ENCODE peak calls at places on chromosomes 12 and 14, in eight cellular contexts. T is SK-N-SH, G is A549, Y is sigmoid colon, N is GM12878, I is transverse colon, F is K562, U is tibial nerve. J is an unnamed sample.

GRCh38 chr12:86777335-86777734 is 521.1 kb upstream of the MGAT4C start:
- DNase-seq in F (no peak), I (no peak), T (no peak), Y (no peak), G (no peak), U (no peak), N (no peak), J (no peak)

GRCh38 chr14:101813171-101813759 is 51.8 kb downstream of the PPP2R5C start:
- DNase-seq in G (no peak), N (no peak), Y (peak; percentile 82), T (no peak), U (no peak), I (peak; percentile 47), F (no peak), J (peak; percentile 49)

GRCh38 chr12:46209914-46210834 is 58.7 kb downstream of the SLC38A1 start:
- DNase-seq in F (no peak), N (peak; percentile 68), T (no peak), G (no peak), I (peak; percentile 59), U (no peak), Y (peak; percentile 72), J (no peak)

GRCh38 chr14:98769326-98769725 is 502.7 kb downstream of the BCL11B start:
- DNase-seq in T (no peak), I (no peak), G (no peak), N (no peak), U (no peak), Y (no peak), F (no peak), J (no peak)

GRCh38 chr12:14416658-14417057 is 51.2 kb downstream of the ATF7IP start:
- DNase-seq in N (no peak), F (no peak), T (peak; percentile 27), U (no peak), Y (no peak), I (no peak), G (no peak), J (no peak)

GRCh38 chr14:105026033-105026785 is 5.3 kb upstream of the CDCA4 start:
- DNase-seq in Y (no peak), N (peak; percentile 81), T (no peak), I (no peak), G (no peak), U (no peak), F (no peak), J (no peak)

GRCh38 chr14:34780646-34781045 is 66.3 kb upstream of the CFL2 start:
- DNase-seq in G (no peak), T (no peak), Y (no peak), U (no peak), F (no peak), N (no peak), I (no peak), J (no peak)

GRCh38 chr12:126994599-126994998 is 1272.4 kb upstream of the TMEM132C start:
- DNase-seq in T (no peak), I (no peak), Y (no peak), N (no peak), F (no peak), U (no peak), G (no peak), J (no peak)

GRCh38 chr12:503111-503761 is 43.5 kb downstream of the B4GALNT3 start:
- DNase-seq in N (no peak), I (peak; percentile 86), T (no peak), F (no peak), G (no peak), Y (no peak), U (no peak), J (no peak)

GRCh38 chr14:23538785-23539184 is 12.8 kb downstream of the ZFHX2 start:
- DNase-seq in F (no peak), I (no peak), U (no peak), N (no peak), G (no peak), T (no peak), Y (no peak), J (no peak)

GRCh38 chr14:55212611-55213010 is 21.2 kb upstream of the DLGAP5 start:
- DNase-seq in I (no peak), G (no peak), Y (no peak), F (no peak), T (no peak), U (no peak), N (no peak), J (no peak)

GRCh38 chr12:25615119-25615518 is 62.0 kb upstream of the LMNTD1 start:
- DNase-seq in G (no peak), U (no peak), F (peak; percentile 25), I (no peak), T (no peak), N (no peak), Y (no peak), J (no peak)

GRCh38 chr12:105348142-105348541 is 17.7 kb downstream of the C12orf75 start:
- DNase-seq in T (no peak), I (no peak), F (no peak), U (no peak), N (no peak), Y (no peak), G (no peak), J (no peak)

GRCh38 chr14:57247283-57247682 is 21.4 kb downstream of the EXOC5 start:
- DNase-seq in N (no peak), G (no peak), U (no peak), T (no peak), I (no peak), F (no peak), Y (no peak), J (no peak)

GRCh38 chr12:39905152-39905551 is 200.7 kb downstream of the SLC2A13 start:
- DNase-seq in G (no peak), I (peak; percentile 38), N (no peak), U (peak; percentile 63), T (peak; percentile 49), F (no peak), Y (peak; percentile 88), J (peak; percentile 44)

GRCh38 chr12:69070319-69071090 is 137.5 kb upstream of the CPM start:
- DNase-seq in T (peak; percentile 56), U (peak; percentile 72), I (peak; percentile 75), F (peak; percentile 61), G (peak; percentile 60), Y (peak; percentile 71), N (no peak), J (peak; percentile 52)

GRCh38 chr14:93286212-93286890 is 46.5 kb downstream of the BTBD7 start:
- DNase-seq in Y (no peak), I (no peak), N (no peak), F (no peak), T (no peak), G (no peak), U (no peak), J (no peak)

GRCh38 chr14:82641050-82641540 is 1107.4 kb upstream of the SEL1L start:
- DNase-seq in N (no peak), F (no peak), U (no peak), Y (no peak), G (no peak), I (no peak), T (no peak), J (no peak)

GRCh38 chr14:85188836-85189235 is 341.1 kb upstream of the FLRT2 start:
- DNase-seq in N (no peak), I (no peak), U (no peak), Y (no peak), F (no peak), G (no peak), T (no peak), J (no peak)

GRCh38 chr14:106586098-106586704 is 1059.8 kb downstream of the TMEM121 start:
- DNase-seq in F (peak; percentile 53), U (peak; percentile 7), Y (no peak), G (no peak), N (no peak), I (peak; percentile 58), T (peak; percentile 36), J (no peak)

GRCh38 chr14:31206536-31207286 is 882 bp downstream of the HECTD1 start:
- DNase-seq in I (peak; percentile 47), N (no peak), U (peak; percentile 17), F (peak; percentile 17), Y (peak; percentile 71), T (peak; percentile 66), G (no peak), J (no peak)

DNA sequence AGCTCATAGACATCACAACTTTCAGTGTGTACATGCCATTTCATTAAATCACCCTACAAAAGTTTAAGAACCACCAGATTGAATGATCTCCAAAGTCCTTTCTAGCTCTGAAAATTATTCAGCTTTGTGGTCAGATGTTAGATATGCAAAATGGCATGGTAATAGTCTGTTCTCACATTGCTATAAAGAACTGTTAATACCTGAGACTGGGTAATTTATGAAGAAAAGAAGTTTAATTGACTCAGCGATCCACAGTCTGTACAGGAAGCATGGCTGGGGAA is 94.6 kb upstream of the PWP1 start:
- DNase-seq in T (no peak), U (no peak), Y (no peak), F (no peak), I (no peak), G (no peak), N (no peak), J (no peak)
- TF ChIP-seq EP300 in T (no peak), U (no peak), Y (no peak), F (no peak), I (no peak), G (no peak), N (no peak), J (no peak)

GRCh38 chr14:103336191-103336590 is 2.2 kb downstream of the EIF5 start:
- DNase-seq in I (no peak), F (no peak), Y (no peak), N (no peak), U (no peak), T (no peak), G (no peak), J (no peak)
- H3K4me3 ChIP-seq in I (no peak overlapping the region), F (peak overlapping the region; percentile 96), Y (peak overlapping the region; percentile 98), N (peak overlapping the region; percentile 96), U (peak overlapping the region; percentile 95), T (no peak overlapping the region), G (peak overlapping the region; percentile 93), J (no peak overlapping the region)

GRCh38 chr12:119841433-119842210 is 35.5 kb downstream of the CIT start:
- DNase-seq in F (no peak), U (no peak), N (no peak), Y (no peak), I (no peak), G (no peak), T (no peak), J (no peak)
- TF ChIP-seq EP300 in F (no peak), U (no peak), N (no peak), Y (no peak), I (no peak), G (no peak), T (no peak), J (no peak)

GRCh38 chr12:58548801-58549200 is 371.5 kb downstream of the LRIG3 start:
- DNase-seq in U (no peak), Y (no peak), I (no peak), T (no peak), G (no peak), F (no peak), N (no peak), J (no peak)

GRCh38 chr12:58541300-58541690 is 379.0 kb downstream of the LRIG3 start:
- DNase-seq in N (no peak), G (no peak), I (no peak), T (no peak), U (no peak), Y (no peak), F (no peak), J (no peak)

GRCh38 chr12:58544281-58544680 is 376.0 kb downstream of the LRIG3 start:
- DNase-seq in I (no peak), T (no peak), F (no peak), Y (no peak), U (no peak), N (no peak), G (no peak), J (no peak)

DNA sequence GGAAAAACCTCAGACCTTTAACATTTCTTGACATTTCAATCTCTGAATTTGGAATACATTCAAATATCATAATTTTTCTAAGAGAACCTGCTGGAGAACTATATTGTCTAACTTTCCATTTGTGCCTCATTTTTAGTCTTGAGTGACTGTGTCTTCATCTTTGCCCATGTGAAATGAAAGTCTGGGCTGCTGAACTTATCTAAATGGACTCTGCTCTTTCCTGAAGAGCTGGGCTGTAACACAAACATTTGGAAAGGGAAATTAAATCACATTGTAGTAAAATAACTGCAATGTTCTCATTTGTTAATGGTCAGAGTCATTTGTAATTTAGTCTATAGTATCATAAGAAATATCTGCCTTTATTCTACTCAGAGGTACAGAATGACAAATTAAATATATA is 373.1 kb downstream of the LRIG3 start:
- DNase-seq in G (no peak), I (no peak), Y (no peak), F (no peak), N (no peak), T (no peak), U (no peak), J (no peak)
- H3K4me3 ChIP-seq in G (no peak overlapping the region), I (no peak overlapping the region), Y (no peak overlapping the region), F (no peak overlapping the region), N (no peak overlapping the region), T (no peak overlapping the region), U (no peak overlapping the region), J (no peak overlapping the region)

J was measured in ovary.